ENCODE peak calls at places on chromosomes 6 and 20, in six cellular contexts. W, L, G, Q, B and C are unnamed samples.
A peak's percentile ranks its signal among the peaks of the same experiment; 100 is the strongest.

GRCh38 chr20:36040571-36040970 is 72.2 kb downstream of the CNBD2 start:
- DNase-seq in L (no peak), G (no peak), B (no peak), W (no peak), Q (no peak), C (no peak)

GRCh38 chr6:138774370-138774769 is 801 bp downstream of the CCDC28A start:
- DNase-seq in W (no peak), G (no peak), B (no peak), Q (no peak), L (no peak), C (no peak)

GRCh38 chr20:59752704-59753460 is 148.5 kb downstream of the PHACTR3 start:
- DNase-seq in Q (no peak), G (no peak), B (no peak), L (no peak), W (no peak), C (no peak)

GRCh38 chr6:1554241-1554880 is 55.4 kb upstream of the FOXC1 start:
- DNase-seq in L (no peak), B (no peak), G (no peak), W (no peak), Q (no peak), C (no peak)

GRCh38 chr6:107982511-107982910 is 24.5 kb upstream of the SEC63 start:
- DNase-seq in B (no peak), L (no peak), G (no peak), W (no peak), Q (no peak), C (no peak)

GRCh38 chr6:129946439-129947140 is 71.8 kb upstream of the L3MBTL3 start:
- DNase-seq in W (no peak), G (no peak), B (no peak), Q (no peak), L (no peak), C (no peak)

GRCh38 chr6:108764580-108764950 is 83.7 kb upstream of the ARMC2 start:
- DNase-seq in G (no peak), Q (no peak), L (no peak), B (no peak), W (peak; percentile 52), C (no peak)

GRCh38 chr6:128167552-128167951 is 266.7 kb upstream of the THEMIS start:
- DNase-seq in W (no peak), L (no peak), B (no peak), Q (no peak), G (no peak), C (no peak)

GRCh38 chr6:33577106-33577535 is 3.0 kb downstream of the BAK1 start:
- DNase-seq in G (no peak), B (peak; percentile 95), W (no peak), Q (peak; percentile 68), L (no peak), C (no peak)

GRCh38 chr6:144397141-144397540 is 112.0 kb downstream of the UTRN start:
- DNase-seq in G (no peak), W (no peak), B (no peak), Q (no peak), L (no peak), C (no peak)

GRCh38 chr6:132768051-132768517 is 10.4 kb upstream of the VNN2 start:
- DNase-seq in W (peak; percentile 32), G (no peak), Q (no peak), B (peak; percentile 61), L (no peak), C (no peak)

GRCh38 chr6:34514112-34514511 is 42.0 kb downstream of the SPDEF start:
- DNase-seq in B (no peak), W (no peak), Q (no peak), G (no peak), L (no peak), C (no peak)

DNA sequence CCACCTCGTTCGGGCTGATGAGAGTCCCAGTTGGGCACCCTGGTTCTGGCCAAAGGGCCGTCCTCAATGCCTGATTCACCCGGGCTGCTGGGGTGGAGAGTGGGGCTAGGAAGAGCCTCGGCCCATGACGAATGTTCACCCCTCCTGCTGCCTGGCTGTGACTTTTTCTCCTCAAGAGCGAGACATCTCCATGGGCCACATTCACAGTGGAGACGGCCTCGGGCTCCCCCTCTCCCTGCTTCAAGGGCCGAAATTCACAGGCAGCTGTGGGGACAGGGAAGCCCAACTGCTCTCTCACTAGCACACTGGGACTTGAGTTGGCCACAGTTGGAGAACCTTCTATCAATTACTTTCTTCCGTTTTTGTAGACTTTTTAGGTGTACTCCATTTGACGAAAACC is 138.0 kb downstream of the SYNDIG1 start:
- DNase-seq in L (no peak), G (no peak), W (no peak), B (no peak), Q (no peak), C (no peak)
- TF ChIP-seq CTCF in L (no peak), G (no peak), W (no peak), B (no peak), Q (no peak), C (no peak)

GRCh38 chr6:30211899-30212298 is 1.3 kb downstream of the TRIM26 start:
- DNase-seq in Q (no peak), W (no peak), B (no peak), L (no peak), G (no peak), C (no peak)
- H3K4me3 ChIP-seq in Q (peak overlapping the region; percentile 74), W (peak overlapping the region; percentile 84), B (peak overlapping the region; percentile 79), L (peak overlapping the region; percentile 4), G (peak overlapping the region; percentile 89), C (peak overlapping the region; percentile 73)

DNA sequence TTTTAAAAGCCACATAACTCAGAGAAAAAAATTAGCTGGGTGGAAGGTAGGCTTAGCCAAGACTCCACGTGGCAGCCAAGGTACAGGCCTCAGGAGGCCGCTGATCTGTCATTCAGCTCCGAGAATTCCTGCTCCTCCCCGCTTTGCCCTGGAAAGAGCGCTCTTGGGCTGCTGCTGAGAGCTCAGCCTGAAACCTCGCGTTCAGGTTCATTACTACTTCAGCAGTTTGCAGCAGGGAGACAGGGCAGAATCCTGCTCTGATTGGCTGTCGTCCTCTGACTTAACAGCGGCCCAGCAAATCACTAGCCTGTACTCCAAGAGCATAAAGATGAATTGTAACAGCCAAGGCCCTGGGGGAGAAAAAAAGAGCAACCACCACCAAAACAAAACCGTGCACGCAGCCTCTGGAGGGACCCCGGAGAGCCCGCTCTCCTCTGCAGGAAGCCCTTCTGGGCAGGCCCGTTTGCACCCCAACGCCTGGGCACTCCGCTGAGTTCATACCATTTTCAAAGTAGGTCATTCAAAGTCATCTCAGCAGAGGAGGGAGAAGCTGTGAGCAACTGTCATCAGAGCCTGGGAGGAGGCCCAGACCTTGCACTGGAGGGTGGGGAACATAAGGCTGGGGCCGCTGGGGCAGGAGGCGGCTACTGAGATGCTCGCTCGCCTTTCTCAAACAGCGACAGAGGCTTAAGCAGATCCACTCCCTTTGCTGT is 42.2 kb upstream of the ATXN1 start:
- DNase-seq in B (peak; percentile 46), W (peak; percentile 72), Q (peak; percentile 17), L (peak; percentile 82), G (peak; percentile 80), C (no peak)
- TF ChIP-seq CTCF in B (no peak), W (no peak), Q (no peak), L (no peak), G (no peak), C (no peak)

GRCh38 chr20:50447102-50447804 is 62.9 kb upstream of the PTPN1 start:
- DNase-seq in G (no peak), Q (no peak), W (no peak), L (no peak), B (no peak), C (no peak)
- H3K4me3 ChIP-seq in G (no peak overlapping the region), Q (no peak overlapping the region), W (no peak overlapping the region), L (no peak overlapping the region), B (no peak overlapping the region), C (no peak overlapping the region)

DNA sequence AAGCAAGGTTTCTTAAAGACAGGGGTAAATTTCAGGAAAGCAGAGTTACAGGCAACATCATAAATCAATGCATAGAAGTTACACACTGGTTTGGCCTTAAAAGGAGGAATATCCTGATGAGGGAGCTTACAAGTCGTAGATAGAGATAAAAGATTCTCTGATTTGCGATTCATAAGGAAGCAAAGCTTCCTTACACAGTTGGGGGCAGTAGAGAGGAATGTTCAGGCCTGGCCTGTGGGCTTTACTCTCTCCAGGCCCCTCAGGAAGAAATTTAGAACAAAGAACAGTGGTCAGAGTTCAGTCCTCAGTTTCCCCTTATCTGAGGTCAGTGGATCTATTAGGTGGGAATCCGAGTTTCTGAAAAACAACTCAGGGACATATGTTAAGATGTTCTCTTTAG is 19.3 kb downstream of the HLA-C start:
- DNase-seq in W (no peak), B (no peak), G (no peak), Q (no peak), L (no peak), C (no peak)
- TF ChIP-seq CTCF in W (no peak), B (no peak), G (peak; percentile 15), Q (no peak), L (no peak), C (no peak)

GRCh38 chr20:57699395-57699794 is 10.4 kb downstream of the PMEPA1 start:
- DNase-seq in G (no peak), B (peak; percentile 66), Q (no peak), W (no peak), L (no peak), C (no peak)

GRCh38 chr20:57701090-57701489 is 8.7 kb downstream of the PMEPA1 start:
- DNase-seq in G (no peak), W (no peak), L (no peak), B (no peak), Q (no peak), C (no peak)

GRCh38 chr20:57697540-57697939 is 12.3 kb downstream of the PMEPA1 start:
- DNase-seq in Q (no peak), W (no peak), G (no peak), L (no peak), B (no peak), C (no peak)

GRCh38 chr20:57698191-57698866 is 11.5 kb downstream of the PMEPA1 start:
- DNase-seq in G (peak; percentile 98), W (peak; percentile 99), L (peak; percentile 98), B (peak; percentile 86), Q (no peak), C (peak; percentile 95)

GRCh38 chr20:57698867-57699275 is 10.9 kb downstream of the PMEPA1 start:
- DNase-seq in W (no peak), L (no peak), G (peak; percentile 22), Q (no peak), B (no peak), C (no peak)
- H3K4me3 ChIP-seq in W (no peak overlapping the region), L (no peak overlapping the region), G (peak overlapping the region; percentile 9), Q (no peak overlapping the region), B (no peak overlapping the region), C (no peak overlapping the region)

DNA sequence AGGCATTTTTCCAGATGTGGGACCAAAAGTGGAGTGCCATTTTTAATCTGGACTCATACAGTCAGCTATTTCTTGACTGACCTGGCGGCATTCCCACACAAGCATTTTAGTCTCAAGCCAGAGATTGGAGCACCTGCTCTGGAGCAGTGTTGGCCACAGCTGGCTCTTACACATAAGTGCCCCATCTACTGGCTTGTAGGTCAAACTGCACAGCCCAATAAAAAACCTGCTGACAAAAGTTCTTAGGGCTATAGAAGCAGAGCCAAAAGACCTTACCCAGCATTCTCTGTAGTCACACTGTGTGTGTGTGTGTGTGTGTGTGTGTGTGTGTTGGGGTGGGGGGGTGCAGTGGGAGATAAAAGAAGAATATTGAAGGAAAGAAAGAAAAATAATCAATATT is 38.6 kb upstream of the SENP6 start:
- DNase-seq in B (peak; percentile 48), G (peak; percentile 16), Q (no peak), W (peak; percentile 35), L (peak; percentile 47), C (no peak)
- TF ChIP-seq CTCF in B (no peak), G (peak; percentile 70), Q (peak; percentile 12), W (peak; percentile 59), L (peak; percentile 32), C (peak; percentile 39)